ENCODE peak calls at places on chromosomes 2 and 18, in seven cellular contexts. D, F, Z, L, W, U and M are unnamed samples.

GRCh38 chr2:9165625-9166024 is 41.0 kb upstream of the ASAP2 start:
- DNase-seq in Z (peak), D (no peak), W (peak), F (no peak), L (peak), U (peak), M (no peak)

GRCh38 chr18:59484796-59485328 is 125.8 kb upstream of the LMAN1 start:
- DNase-seq in L (peak), Z (no peak), F (no peak), W (no peak), U (no peak), D (no peak), M (peak)

GRCh38 chr2:237475704-237476107 is 11.3 kb upstream of the MLPH start:
- DNase-seq in L (peak), F (no peak), D (no peak), W (peak), Z (no peak), U (peak), M (no peak)

GRCh38 chr2:133773862-133774674 is 205.8 kb upstream of the NCKAP5 start:
- DNase-seq in W (no peak), D (no peak), F (no peak), Z (no peak), U (no peak), L (no peak), M (no peak)

GRCh38 chr2:25822190-25823117 is 55.8 kb downstream of the ASXL2 start:
- DNase-seq in D (no peak), L (peak), U (no peak), W (no peak), Z (no peak), F (peak), M (no peak)

GRCh38 chr18:26874283-26874682 is 8.8 kb upstream of the AQP4 start:
- DNase-seq in F (no peak), D (no peak), L (no peak), W (no peak), U (no peak), Z (no peak), M (no peak)

GRCh38 chr2:212842544-212843185 is 304.1 kb upstream of the ERBB4 start:
- DNase-seq in L (peak), F (no peak), W (peak), Z (no peak), D (no peak), U (no peak), M (peak)

GRCh38 chr2:135991861-135992260 is 6.4 kb upstream of the DARS1 start:
- DNase-seq in F (no peak), W (no peak), L (no peak), U (no peak), D (no peak), Z (no peak), M (no peak)

GRCh38 chr2:185291035-185291647 is 447.5 kb upstream of the FSIP2 start:
- DNase-seq in D (peak), U (no peak), Z (peak), L (peak), W (peak), F (peak), M (no peak)

GRCh38 chr2:29517421-29517820 is 402.2 kb downstream of the CLIP4 start:
- DNase-seq in L (no peak), U (no peak), Z (no peak), W (no peak), F (no peak), D (no peak), M (no peak)

GRCh38 chr18:48935433-48935774 is 15.4 kb downstream of the SMAD7 start:
- DNase-seq in L (no peak), Z (no peak), F (no peak), U (no peak), W (no peak), D (no peak), M (no peak)

GRCh38 chr2:71889991-71890684 is 257.5 kb downstream of the CYP26B1 start:
- DNase-seq in D (no peak), Z (no peak), L (peak), W (peak), U (no peak), F (no peak), M (peak)

GRCh38 chr2:187612857-187613256 is 58.6 kb upstream of the TFPI start:
- DNase-seq in L (no peak), D (no peak), Z (no peak), U (no peak), F (no peak), W (no peak), M (peak)

GRCh38 chr2:233832869-233833812 is 21.2 kb downstream of the HJURP start:
- DNase-seq in U (peak), L (peak), Z (peak), D (no peak), F (peak), W (peak), M (peak)

GRCh38 chr18:49584431-49584830 is 22.6 kb downstream of the LIPG start:
- DNase-seq in U (no peak), W (no peak), D (no peak), Z (no peak), F (no peak), L (peak), M (no peak)

GRCh38 chr2:170155022-170155722 is 22.8 kb upstream of the MYO3B start:
- DNase-seq in F (peak), D (no peak), Z (no peak), U (no peak), W (no peak), L (peak), M (no peak)

GRCh38 chr18:48802543-48803428 is 148.0 kb downstream of the SMAD7 start:
- DNase-seq in Z (no peak), W (no peak), F (peak), U (no peak), L (no peak), D (peak), M (no peak)

GRCh38 chr18:67483237-67483636 is 33.3 kb downstream of the DSEL start:
- DNase-seq in Z (no peak), D (no peak), W (no peak), F (peak), U (no peak), L (no peak), M (no peak)

GRCh38 chr2:29120846-29121245 is 5.6 kb downstream of the CLIP4 start:
- DNase-seq in D (no peak), W (no peak), U (no peak), Z (no peak), F (no peak), L (no peak), M (no peak)

GRCh38 chr2:167972746-167973145 is 274.6 kb downstream of the STK39 start:
- DNase-seq in L (no peak), D (no peak), F (no peak), W (no peak), U (no peak), Z (no peak), M (no peak)